ENCODE peak calls at places on chromosomes 6 and 20, in seven cellular contexts. L is M059J; K is activated naive CD4-positive, alpha-beta T cell treated with anti-CD3 and anti-CD28 coated beads, Interleukin-2, amount 50 U/mL, for 72 hours; N is activated CD4-positive, alpha-beta T cell treated with anti-CD3 and anti-CD28 coated beads, Interleukin-2, amount 10 ng/mL, durations not matched to agents 7 days and 5 days; I is left ventricle myocardium inferior; Q is LoVo; Z is posterior vena cava. B is an unnamed sample.

GRCh38 chr6:105814745-105815536 is 271.2 kb upstream of the PRDM1 start:
- DNase-seq in L (no peak), Z (no peak), N (peak; percentile 27), I (no peak), Q (no peak), K (no peak), B (no peak)

GRCh38 chr6:14396826-14397517 is 279.4 kb downstream of the CD83 start:
- DNase-seq in Z (no peak), N (no peak), Q (no peak), L (peak; percentile 51), I (no peak), K (no peak), B (no peak)

GRCh38 chr20:6767536-6768227 is at the start of gene BMP2:
- DNase-seq in N (no peak), Q (peak; percentile 70), L (peak; percentile 52), I (peak; percentile 69), K (no peak), Z (peak; percentile 83), B (no peak)

GRCh38 chr20:17507032-17507431 is 24.1 kb downstream of the BFSP1 start:
- DNase-seq in N (no peak), I (no peak), K (no peak), L (no peak), Q (no peak), Z (no peak), B (no peak)

GRCh38 chr6:90494067-90494773 is 92.7 kb downstream of the MAP3K7 start:
- DNase-seq in N (no peak), L (no peak), I (no peak), Z (no peak), K (no peak), Q (no peak), B (no peak)

GRCh38 chr6:48765352-48765961 is 654.5 kb upstream of the PTCHD4 start:
- DNase-seq in K (no peak), N (no peak), Z (no peak), L (peak; percentile 77), I (no peak), Q (peak; percentile 44), B (no peak)

GRCh38 chr20:31516651-31517050 is 2.4 kb downstream of the HM13 start:
- DNase-seq in Z (no peak), N (peak; percentile 51), L (no peak), K (no peak), Q (no peak), I (no peak), B (no peak)

GRCh38 chr6:1176595-1176994 is 135.3 kb upstream of the FOXQ1 start:
- DNase-seq in N (no peak), I (no peak), K (no peak), L (peak; percentile 34), Z (no peak), Q (no peak), B (no peak)

B was measured in CD8-positive, alpha-beta T cell.